ENCODE peak calls at places on chromosome 2, in six cellular contexts. E is K562, B is HepG2, G is spleen, Z is HCT116, A is prostate gland. W is an unnamed sample.

GRCh38 chr2:188293601-188294482 is 2.2 kb downstream of the GULP1 start:
- DNase-seq in B (no peak), G (no peak), A (peak; percentile 81), Z (peak; percentile 84), E (peak; percentile 67), W (no peak)

GRCh38 chr2:235394278-235394828 is 99.5 kb upstream of the AGAP1 start:
- DNase-seq in G (no peak), A (no peak), E (peak; percentile 41), Z (peak; percentile 90), B (peak; percentile 49), W (no peak)

GRCh38 chr2:25165992-25166618 is 2.3 kb downstream of the POMC start:
- DNase-seq in E (peak; percentile 29), A (no peak), B (peak; percentile 39), Z (peak; percentile 35), G (peak; percentile 92), W (peak; percentile 54)

GRCh38 chr2:2898744-2899143 is 478.9 kb downstream of the EIPR1 start:
- DNase-seq in Z (no peak), B (no peak), E (no peak), G (no peak), A (no peak), W (no peak)

GRCh38 chr2:100422320-100422719 is 4.9 kb upstream of the CHST10 start:
- DNase-seq in E (peak; percentile 52), A (no peak), G (no peak), B (peak; percentile 50), Z (peak; percentile 28), W (no peak)

GRCh38 chr2:46876741-46877384 is 38.7 kb downstream of the MCFD2 start:
- DNase-seq in G (no peak), Z (peak; percentile 83), E (peak; percentile 79), A (peak; percentile 29), B (peak; percentile 67), W (no peak)

GRCh38 chr2:88003074-88003755 is 13.1 kb downstream of the RNU2-63P start:
- DNase-seq in A (no peak), E (no peak), G (peak; percentile 82), B (no peak), Z (no peak), W (no peak)

GRCh38 chr2:43149482-43150107 is 76.8 kb downstream of the ZFP36L2 start:
- DNase-seq in E (no peak), B (no peak), Z (no peak), A (no peak), G (peak; percentile 75), W (no peak)

GRCh38 chr2:206556357-206556949 is 85.8 kb upstream of the FAM237A start:
- DNase-seq in E (peak; percentile 33), B (peak; percentile 25), A (no peak), G (no peak), Z (peak; percentile 48), W (no peak)

GRCh38 chr2:23549821-23550535 is 165.0 kb downstream of the KLHL29 start:
- DNase-seq in A (no peak), E (no peak), Z (no peak), B (no peak), G (no peak), W (no peak)

GRCh38 chr2:65097844-65098243 is 32.1 kb downstream of the RAB1A start:
- DNase-seq in E (no peak), Z (no peak), A (no peak), B (no peak), G (no peak), W (no peak)

GRCh38 chr2:100554788-100555407 is 7.9 kb upstream of the PDCL3 start:
- DNase-seq in G (peak; percentile 80), A (no peak), E (peak; percentile 22), B (no peak), Z (no peak), W (no peak)

GRCh38 chr2:113240150-113240914 is 38.4 kb downstream of the PAX8 start:
- DNase-seq in B (no peak), A (peak; percentile 39), Z (peak; percentile 55), E (no peak), G (peak; percentile 88), W (no peak)

GRCh38 chr2:234677758-234678538 is 181.1 kb upstream of the ARL4C start:
- DNase-seq in B (peak; percentile 46), A (no peak), G (no peak), Z (no peak), E (no peak), W (no peak)

GRCh38 chr2:190963088-190963487 is 50.9 kb downstream of the STAT1 start:
- DNase-seq in Z (no peak), B (no peak), A (no peak), G (no peak), E (no peak), W (no peak)

GRCh38 chr2:147385600-147385999 is 459.2 kb upstream of the ACVR2A start:
- DNase-seq in A (no peak), G (no peak), B (no peak), E (no peak), Z (no peak), W (no peak)

GRCh38 chr2:20597868-20598183 is 53.1 kb downstream of the HS1BP3 start:
- DNase-seq in B (no peak), E (no peak), A (no peak), Z (no peak), G (peak; percentile 47), W (no peak)

GRCh38 chr2:239275871-239276812 is 124.7 kb downstream of the HDAC4 start:
- DNase-seq in E (peak; percentile 43), B (no peak), Z (no peak), A (no peak), G (peak; percentile 82), W (no peak)

GRCh38 chr2:45706028-45706427 is 54.6 kb downstream of the PRKCE start:
- DNase-seq in Z (no peak), G (no peak), B (no peak), A (no peak), E (no peak), W (no peak)

GRCh38 chr2:242046184-242046826 is 176.8 kb downstream of the RTP5 start:
- DNase-seq in A (no peak), B (no peak), G (no peak), Z (no peak), E (no peak), W (no peak)
- TF ChIP-seq POLR2AphosphoS5 in A (no peak), B (no peak), G (no peak), Z (no peak), E (no peak), W (no peak)

GRCh38 chr2:223472771-223473170 is 129.4 kb downstream of the SCG2 start:
- DNase-seq in G (no peak), A (no peak), B (no peak), E (no peak), Z (no peak), W (no peak)

GRCh38 chr2:223467194-223467593 is 135.0 kb downstream of the SCG2 start:
- DNase-seq in G (no peak), B (no peak), E (no peak), Z (no peak), A (no peak), W (no peak)

GRCh38 chr2:223465793-223466192 is 136.4 kb downstream of the SCG2 start:
- DNase-seq in G (no peak), Z (no peak), E (no peak), A (peak; percentile 19), B (no peak), W (no peak)

GRCh38 chr2:223464071-223464470 is 138.1 kb downstream of the SCG2 start:
- DNase-seq in Z (no peak), B (no peak), A (no peak), G (no peak), E (no peak), W (no peak)

GRCh38 chr2:223469270-223470057 is 132.7 kb downstream of the SCG2 start:
- DNase-seq in B (no peak), E (no peak), Z (no peak), G (no peak), A (no peak), W (no peak)
- TF ChIP-seq POLR2A in B (no peak), E (no peak), Z (no peak), G (no peak), A (no peak), W (no peak)

GRCh38 chr2:217006217-217006616 is 146.4 kb upstream of the TNP1 start:
- DNase-seq in B (no peak), Z (no peak), A (no peak), G (no peak), E (no peak), W (no peak)

GRCh38 chr2:217000406-217000805 is 140.5 kb upstream of the TNP1 start:
- DNase-seq in Z (no peak), B (no peak), G (no peak), A (no peak), E (no peak), W (no peak)

GRCh38 chr2:217004636-217005035 is 144.8 kb upstream of the TNP1 start:
- DNase-seq in E (no peak), Z (no peak), B (no peak), G (no peak), A (no peak), W (no peak)

GRCh38 chr2:216996279-216996845 is 136.5 kb upstream of the TNP1 start:
- DNase-seq in A (no peak), Z (no peak), G (no peak), B (no peak), E (no peak), W (no peak)

DNA sequence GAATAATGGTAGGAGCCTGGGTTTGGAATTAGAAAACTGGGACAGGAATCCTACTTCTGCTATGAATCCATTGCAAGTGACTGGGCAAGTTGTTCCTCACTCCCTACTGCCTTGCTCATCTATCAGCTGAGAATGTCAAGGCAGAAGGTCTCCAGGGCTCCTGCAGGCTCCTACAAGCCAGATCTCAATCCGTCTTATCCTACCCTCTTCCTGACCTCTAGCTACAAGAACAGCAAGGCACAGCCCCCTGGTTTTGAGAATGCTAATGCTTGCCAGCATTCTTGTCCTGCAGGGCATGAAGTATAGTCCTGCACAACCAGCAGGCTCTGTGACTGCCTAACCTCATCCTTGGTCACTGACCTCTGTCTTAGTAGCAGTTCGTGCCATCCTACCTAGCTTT is 141.9 kb upstream of the TNP1 start:
- DNase-seq in A (no peak), G (no peak), B (no peak), Z (no peak), E (no peak), W (no peak)
- TF ChIP-seq POLR2AphosphoS5 in A (no peak), G (no peak), B (no peak), Z (no peak), E (no peak), W (no peak)

GRCh38 chr2:37350917-37351316 is 6.5 kb downstream of the QPCT start:
- DNase-seq in Z (no peak), A (no peak), G (no peak), E (no peak), B (peak; percentile 48), W (no peak)
- TF ChIP-seq POLR2A in Z (no peak), A (no peak), G (no peak), E (no peak), B (no peak), W (no peak)